ENCODE peak calls at places on chromosomes 13 and 19, in eight cellular contexts. R is dorsolateral prefrontal cortex; V is MCF 10A; L is IMR-90; Y is upper lobe of right lung; N is fibroblast of pulmonary artery; A is CD4-positive, alpha-beta T cell; B is activated T-helper 1 cell treated with anti-CD3 and anti-CD28 coated beads, Interleukin-12 subunit alpha, Interleukin-12 subunit beta, Interleukin-2, Interleukin-4 antibody, amounts not matched to agents 30 ng/mL and 10 ng/mL and 1 ng/mL, durations not matched to agents 14 hours and 24 hours and 36 hours. O is an unnamed sample.

GRCh38 chr13:97223711-97224461 is 1.8 kb downstream of the MBNL2 start:
- DNase-seq in N (peak), V (peak), A (no peak), L (peak), R (no peak), Y (no peak), B (no peak), O (peak)

GRCh38 chr19:45139286-45140143 is 21.3 kb downstream of the NKPD1 start:
- DNase-seq in A (no peak), Y (no peak), L (no peak), R (no peak), V (no peak), B (no peak), N (no peak), O (no peak)

GRCh38 chr19:55832676-55833075 is 877 bp upstream of the NLRP11 start:
- DNase-seq in B (no peak), A (no peak), N (no peak), L (no peak), Y (no peak), R (no peak), V (no peak), O (no peak)

GRCh38 chr19:1855040-1855827 is 7.0 kb upstream of the REXO1 start:
- DNase-seq in R (no peak), Y (peak), L (peak), V (peak), A (peak), B (peak), N (peak), O (peak)

GRCh38 chr13:112740502-112741131 is 50.8 kb downstream of the ATP11A start:
- DNase-seq in N (peak), V (peak), Y (peak), A (no peak), R (no peak), L (peak), B (no peak), O (peak)

GRCh38 chr19:43445426-43445825 is 20.0 kb downstream of the LYPD3 start:
- DNase-seq in V (no peak), A (no peak), R (no peak), L (no peak), N (no peak), Y (no peak), B (no peak), O (no peak)

GRCh38 chr19:53503126-53503525 is 34.8 kb upstream of the ZNF331 start:
- DNase-seq in Y (no peak), B (no peak), A (no peak), R (no peak), N (no peak), V (no peak), L (no peak), O (no peak)

GRCh38 chr19:42287017-42287825 is 14.7 kb upstream of the PRR19 start:
- DNase-seq in N (no peak), V (no peak), A (no peak), B (no peak), L (no peak), R (no peak), Y (no peak), O (no peak)

GRCh38 chr13:113820813-113821651 is 42.8 kb downstream of the GAS6 start:
- DNase-seq in B (no peak), V (peak), A (no peak), L (peak), R (peak), Y (no peak), N (peak), O (peak)

GRCh38 chr19:52397310-52398090 is at the start of gene ZNF528:
- DNase-seq in L (peak), A (peak), R (peak), V (peak), Y (peak), N (peak), B (peak), O (peak)

GRCh38 chr13:75362026-75362425 is 119.9 kb downstream of the TBC1D4 start:
- DNase-seq in L (no peak), B (no peak), A (no peak), Y (peak), V (no peak), N (no peak), R (no peak), O (no peak)

GRCh38 chr19:33048806-33049676 is 15.6 kb downstream of the RHPN2 start:
- DNase-seq in V (no peak), N (peak), Y (no peak), A (no peak), R (no peak), B (no peak), L (peak), O (no peak)

GRCh38 chr19:1057185-1057857 is 9.6 kb upstream of the ARHGAP45 start:
- DNase-seq in R (no peak), B (no peak), V (peak), Y (no peak), L (peak), N (peak), A (peak), O (peak)

GRCh38 chr13:24670927-24671326 is 9.3 kb upstream of the ATP12A start:
- DNase-seq in R (no peak), V (peak), Y (no peak), B (no peak), L (no peak), A (no peak), N (peak), O (peak)

GRCh38 chr13:26619321-26619720 is 61.8 kb downstream of the WASF3 start:
- DNase-seq in N (peak), B (no peak), V (no peak), A (no peak), R (no peak), L (peak), Y (no peak), O (peak)

GRCh38 chr19:439167-439900 is 21.5 kb downstream of the SHC2 start:
- DNase-seq in R (no peak), A (no peak), L (no peak), B (no peak), V (no peak), Y (no peak), N (no peak), O (no peak)

GRCh38 chr13:114152831-114153371 is 20.5 kb upstream of the RASA3 start:
- DNase-seq in Y (peak), B (no peak), A (no peak), V (no peak), N (peak), R (no peak), L (no peak), O (no peak)

GRCh38 chr19:45406957-45407375 is 522 bp downstream of the POLR1G start:
- DNase-seq in N (no peak), B (no peak), R (no peak), Y (no peak), V (no peak), L (no peak), A (no peak), O (no peak)

GRCh38 chr13:31045621-31046081 is 113.2 kb downstream of the TEX26 start:
- DNase-seq in N (peak), V (peak), B (peak), Y (peak), A (peak), L (peak), R (no peak), O (peak)

GRCh38 chr19:38667552-38668205 is 20.2 kb downstream of the ACTN4 start:
- DNase-seq in L (peak), A (no peak), R (no peak), V (peak), N (no peak), B (no peak), Y (no peak), O (no peak)

GRCh38 chr13:21025539-21025938 is 35.8 kb downstream of the LATS2 start:
- DNase-seq in Y (no peak), A (no peak), N (no peak), L (no peak), B (no peak), V (no peak), R (no peak), O (no peak)

O was measured in brain microvascular endothelial cell.